ENCODE peak calls at places on chromosomes 12 and 14, in seven cellular contexts. One of them, this sample, is unnamed.

GRCh38 chr14:81166126-81166525 is 54.6 kb downstream of the GTF2A1 start:
- DNase-seq in GM18507: no peak
- DNase-seq in NCI-H187: no peak
- DNase-seq in astrocyte of the spinal cord: no peak
- DNase-seq in mesothelial cell of epicardium: no peak
- DNase-seq in activated CD8-positive, alpha-beta T cell treated with anti-CD3 and anti-CD28 coated beads for 36 hours: no peak
- DNase-seq in HEK293T: no peak
- DNase-seq in this sample: peak; percentile 2

GRCh38 chr12:43066471-43066870 is 476.9 kb upstream of the PRICKLE1 start:
- DNase-seq in GM18507: no peak
- DNase-seq in NCI-H187: no peak
- DNase-seq in astrocyte of the spinal cord: no peak
- DNase-seq in mesothelial cell of epicardium: no peak
- DNase-seq in activated CD8-positive, alpha-beta T cell treated with anti-CD3 and anti-CD28 coated beads for 36 hours: no peak
- DNase-seq in HEK293T: no peak
- DNase-seq in this sample: no peak

GRCh38 chr14:35406811-35407630 is 2.5 kb upstream of the NFKBIA start:
- DNase-seq in GM18507: no peak
- DNase-seq in NCI-H187: no peak
- DNase-seq in astrocyte of the spinal cord: peak; percentile 67
- DNase-seq in mesothelial cell of epicardium: no peak
- DNase-seq in activated CD8-positive, alpha-beta T cell treated with anti-CD3 and anti-CD28 coated beads for 36 hours: no peak
- DNase-seq in HEK293T: peak; percentile 62
- DNase-seq in this sample: no peak

GRCh38 chr14:69316449-69317391 is 56.8 kb downstream of the GALNT16 start:
- DNase-seq in GM18507: no peak
- DNase-seq in NCI-H187: no peak
- DNase-seq in astrocyte of the spinal cord: peak; percentile 97
- DNase-seq in mesothelial cell of epicardium: no peak
- DNase-seq in activated CD8-positive, alpha-beta T cell treated with anti-CD3 and anti-CD28 coated beads for 36 hours: no peak
- DNase-seq in HEK293T: no peak
- DNase-seq in this sample: no peak

GRCh38 chr12:31041033-31041564 is 32.6 kb upstream of the DDX11 start:
- DNase-seq in GM18507: no peak
- DNase-seq in NCI-H187: no peak
- DNase-seq in astrocyte of the spinal cord: no peak
- DNase-seq in mesothelial cell of epicardium: no peak
- DNase-seq in activated CD8-positive, alpha-beta T cell treated with anti-CD3 and anti-CD28 coated beads for 36 hours: no peak
- DNase-seq in HEK293T: no peak
- DNase-seq in this sample: no peak

GRCh38 chr12:97363693-97364092 is 98.9 kb upstream of the RMST start:
- DNase-seq in GM18507: no peak
- DNase-seq in NCI-H187: no peak
- DNase-seq in astrocyte of the spinal cord: no peak
- DNase-seq in mesothelial cell of epicardium: no peak
- DNase-seq in activated CD8-positive, alpha-beta T cell treated with anti-CD3 and anti-CD28 coated beads for 36 hours: no peak
- DNase-seq in HEK293T: no peak
- DNase-seq in this sample: no peak

GRCh38 chr12:119540476-119540875 is 53.1 kb upstream of the TMEM233 start:
- DNase-seq in GM18507: no peak
- DNase-seq in NCI-H187: no peak
- DNase-seq in astrocyte of the spinal cord: no peak
- DNase-seq in mesothelial cell of epicardium: no peak
- DNase-seq in activated CD8-positive, alpha-beta T cell treated with anti-CD3 and anti-CD28 coated beads for 36 hours: no peak
- DNase-seq in HEK293T: no peak
- DNase-seq in this sample: no peak

GRCh38 chr14:35286707-35287106 is 5.5 kb upstream of the PSMA6 start:
- DNase-seq in GM18507: no peak
- DNase-seq in NCI-H187: no peak
- DNase-seq in astrocyte of the spinal cord: no peak
- DNase-seq in mesothelial cell of epicardium: no peak
- DNase-seq in activated CD8-positive, alpha-beta T cell treated with anti-CD3 and anti-CD28 coated beads for 36 hours: peak; percentile 57
- DNase-seq in HEK293T: no peak
- DNase-seq in this sample: no peak

GRCh38 chr12:124296295-124296915 is 1.5 kb downstream of the RFLNA start:
- DNase-seq in GM18507: no peak
- DNase-seq in NCI-H187: no peak
- DNase-seq in astrocyte of the spinal cord: no peak
- DNase-seq in mesothelial cell of epicardium: no peak
- DNase-seq in activated CD8-positive, alpha-beta T cell treated with anti-CD3 and anti-CD28 coated beads for 36 hours: peak; percentile 12
- DNase-seq in HEK293T: no peak
- DNase-seq in this sample: no peak

GRCh38 chr14:61584258-61584657 is 111.1 kb upstream of the HIF1A start:
- DNase-seq in GM18507: no peak
- DNase-seq in NCI-H187: no peak
- DNase-seq in astrocyte of the spinal cord: peak; percentile 80
- DNase-seq in mesothelial cell of epicardium: no peak
- DNase-seq in activated CD8-positive, alpha-beta T cell treated with anti-CD3 and anti-CD28 coated beads for 36 hours: no peak
- DNase-seq in HEK293T: no peak
- DNase-seq in this sample: no peak

GRCh38 chr12:130860311-130860710 is 11.6 kb upstream of the RAN start:
- DNase-seq in GM18507: no peak
- DNase-seq in NCI-H187: no peak
- DNase-seq in astrocyte of the spinal cord: no peak
- DNase-seq in mesothelial cell of epicardium: no peak
- DNase-seq in activated CD8-positive, alpha-beta T cell treated with anti-CD3 and anti-CD28 coated beads for 36 hours: no peak
- DNase-seq in HEK293T: no peak
- DNase-seq in this sample: no peak

GRCh38 chr12:4307593-4308333 is 13.2 kb upstream of the TIGAR start:
- DNase-seq in GM18507: no peak
- DNase-seq in NCI-H187: peak; percentile 23
- DNase-seq in astrocyte of the spinal cord: peak; percentile 80
- DNase-seq in mesothelial cell of epicardium: peak; percentile 59
- DNase-seq in activated CD8-positive, alpha-beta T cell treated with anti-CD3 and anti-CD28 coated beads for 36 hours: no peak
- DNase-seq in HEK293T: peak; percentile 80
- DNase-seq in this sample: no peak

GRCh38 chr12:103772367-103773108 is 68.5 kb downstream of the NT5DC3 start:
- DNase-seq in GM18507: no peak
- DNase-seq in NCI-H187: no peak
- DNase-seq in astrocyte of the spinal cord: no peak
- DNase-seq in mesothelial cell of epicardium: no peak
- DNase-seq in activated CD8-positive, alpha-beta T cell treated with anti-CD3 and anti-CD28 coated beads for 36 hours: no peak
- DNase-seq in HEK293T: no peak
- DNase-seq in this sample: no peak

GRCh38 chr12:95066091-95066855 is 7.1 kb downstream of the NR2C1 start:
- DNase-seq in GM18507: no peak
- DNase-seq in NCI-H187: no peak
- DNase-seq in astrocyte of the spinal cord: no peak
- DNase-seq in mesothelial cell of epicardium: no peak
- DNase-seq in activated CD8-positive, alpha-beta T cell treated with anti-CD3 and anti-CD28 coated beads for 36 hours: no peak
- DNase-seq in HEK293T: no peak
- DNase-seq in this sample: no peak

GRCh38 chr14:88960528-88960927 is 136.1 kb downstream of the TTC8 start:
- DNase-seq in GM18507: no peak
- DNase-seq in NCI-H187: no peak
- DNase-seq in astrocyte of the spinal cord: no peak
- DNase-seq in mesothelial cell of epicardium: no peak
- DNase-seq in activated CD8-positive, alpha-beta T cell treated with anti-CD3 and anti-CD28 coated beads for 36 hours: no peak
- DNase-seq in HEK293T: no peak
- DNase-seq in this sample: no peak

GRCh38 chr14:84927096-84927910 is 602.6 kb upstream of the FLRT2 start:
- DNase-seq in GM18507: no peak
- DNase-seq in NCI-H187: peak; percentile 29
- DNase-seq in astrocyte of the spinal cord: no peak
- DNase-seq in mesothelial cell of epicardium: no peak
- DNase-seq in activated CD8-positive, alpha-beta T cell treated with anti-CD3 and anti-CD28 coated beads for 36 hours: no peak
- DNase-seq in HEK293T: no peak
- DNase-seq in this sample: no peak

GRCh38 chr12:42475055-42475454 is 114.5 kb downstream of the PRICKLE1 start:
- DNase-seq in GM18507: no peak
- DNase-seq in NCI-H187: peak; percentile 46
- DNase-seq in astrocyte of the spinal cord: no peak
- DNase-seq in mesothelial cell of epicardium: no peak
- DNase-seq in activated CD8-positive, alpha-beta T cell treated with anti-CD3 and anti-CD28 coated beads for 36 hours: no peak
- DNase-seq in HEK293T: no peak
- DNase-seq in this sample: no peak

GRCh38 chr14:92657457-92658142 is 90.8 kb downstream of the LGMN start:
- DNase-seq in GM18507: no peak
- DNase-seq in NCI-H187: no peak
- DNase-seq in astrocyte of the spinal cord: no peak
- DNase-seq in mesothelial cell of epicardium: no peak
- DNase-seq in activated CD8-positive, alpha-beta T cell treated with anti-CD3 and anti-CD28 coated beads for 36 hours: no peak
- DNase-seq in HEK293T: no peak
- DNase-seq in this sample: peak; percentile 9

GRCh38 chr12:77343291-77343690 is 277.9 kb upstream of the E2F7 start:
- DNase-seq in GM18507: no peak
- DNase-seq in NCI-H187: no peak
- DNase-seq in astrocyte of the spinal cord: peak; percentile 22
- DNase-seq in mesothelial cell of epicardium: no peak
- DNase-seq in activated CD8-positive, alpha-beta T cell treated with anti-CD3 and anti-CD28 coated beads for 36 hours: no peak
- DNase-seq in HEK293T: no peak
- DNase-seq in this sample: no peak

GRCh38 chr12:95874452-95874851 is 15.7 kb downstream of the SNRPF start:
- DNase-seq in GM18507: no peak
- DNase-seq in NCI-H187: no peak
- DNase-seq in astrocyte of the spinal cord: no peak
- DNase-seq in mesothelial cell of epicardium: no peak
- DNase-seq in activated CD8-positive, alpha-beta T cell treated with anti-CD3 and anti-CD28 coated beads for 36 hours: no peak
- DNase-seq in HEK293T: no peak
- DNase-seq in this sample: no peak

GRCh38 chr12:112419269-112420133 is 754 bp downstream of the PTPN11 start:
- DNase-seq in GM18507: no peak
- DNase-seq in NCI-H187: no peak
- DNase-seq in astrocyte of the spinal cord: peak; percentile 75
- DNase-seq in mesothelial cell of epicardium: peak; percentile 34
- DNase-seq in activated CD8-positive, alpha-beta T cell treated with anti-CD3 and anti-CD28 coated beads for 36 hours: peak; percentile 42
- DNase-seq in HEK293T: peak; percentile 65
- DNase-seq in this sample: no peak

GRCh38 chr14:73764881-73765280 is 50.7 kb upstream of the PNMA1 start:
- DNase-seq in GM18507: no peak
- DNase-seq in NCI-H187: no peak
- DNase-seq in astrocyte of the spinal cord: no peak
- DNase-seq in mesothelial cell of epicardium: no peak
- DNase-seq in activated CD8-positive, alpha-beta T cell treated with anti-CD3 and anti-CD28 coated beads for 36 hours: no peak
- DNase-seq in HEK293T: no peak
- DNase-seq in this sample: peak; percentile 19

GRCh38 chr12:77131977-77132490 is 66.7 kb upstream of the E2F7 start:
- DNase-seq in GM18507: no peak
- DNase-seq in NCI-H187: no peak
- DNase-seq in astrocyte of the spinal cord: no peak
- DNase-seq in mesothelial cell of epicardium: no peak
- DNase-seq in activated CD8-positive, alpha-beta T cell treated with anti-CD3 and anti-CD28 coated beads for 36 hours: no peak
- DNase-seq in HEK293T: no peak
- DNase-seq in this sample: no peak

GRCh38 chr12:22866406-22866805 is 241.4 kb downstream of the ETNK1 start:
- DNase-seq in GM18507: no peak
- DNase-seq in NCI-H187: no peak
- DNase-seq in astrocyte of the spinal cord: peak; percentile 50
- DNase-seq in mesothelial cell of epicardium: no peak
- DNase-seq in activated CD8-positive, alpha-beta T cell treated with anti-CD3 and anti-CD28 coated beads for 36 hours: no peak
- DNase-seq in HEK293T: no peak
- DNase-seq in this sample: no peak

GRCh38 chr14:103273145-103273846 is 60.7 kb upstream of the EIF5 start:
- DNase-seq in GM18507: no peak
- DNase-seq in NCI-H187: no peak
- DNase-seq in astrocyte of the spinal cord: no peak
- DNase-seq in mesothelial cell of epicardium: no peak
- DNase-seq in activated CD8-positive, alpha-beta T cell treated with anti-CD3 and anti-CD28 coated beads for 36 hours: no peak
- DNase-seq in HEK293T: no peak
- DNase-seq in this sample: no peak

GRCh38 chr14:60637490-60638452 is 11.5 kb downstream of the SIX1 start:
- DNase-seq in GM18507: no peak
- DNase-seq in NCI-H187: no peak
- DNase-seq in astrocyte of the spinal cord: peak; percentile 66
- DNase-seq in mesothelial cell of epicardium: no peak
- DNase-seq in activated CD8-positive, alpha-beta T cell treated with anti-CD3 and anti-CD28 coated beads for 36 hours: no peak
- DNase-seq in HEK293T: no peak
- DNase-seq in this sample: no peak

GRCh38 chr14:68369289-68369925 is 423.5 kb downstream of the ZFP36L1 start:
- DNase-seq in GM18507: no peak
- DNase-seq in NCI-H187: no peak
- DNase-seq in astrocyte of the spinal cord: no peak
- DNase-seq in mesothelial cell of epicardium: no peak
- DNase-seq in activated CD8-positive, alpha-beta T cell treated with anti-CD3 and anti-CD28 coated beads for 36 hours: no peak
- DNase-seq in HEK293T: no peak
- DNase-seq in this sample: no peak

GRCh38 chr12:12476836-12477531 is 85.7 kb downstream of the DUSP16 start:
- DNase-seq in GM18507: no peak
- DNase-seq in NCI-H187: no peak
- DNase-seq in astrocyte of the spinal cord: no peak
- DNase-seq in mesothelial cell of epicardium: no peak
- DNase-seq in activated CD8-positive, alpha-beta T cell treated with anti-CD3 and anti-CD28 coated beads for 36 hours: no peak
- DNase-seq in HEK293T: no peak
- DNase-seq in this sample: peak; percentile 77

GRCh38 chr12:120991965-120992364 is 13.6 kb downstream of the HNF1A start:
- DNase-seq in GM18507: no peak
- DNase-seq in NCI-H187: no peak
- DNase-seq in astrocyte of the spinal cord: no peak
- DNase-seq in mesothelial cell of epicardium: no peak
- DNase-seq in activated CD8-positive, alpha-beta T cell treated with anti-CD3 and anti-CD28 coated beads for 36 hours: no peak
- DNase-seq in HEK293T: no peak
- DNase-seq in this sample: no peak

GRCh38 chr14:52338282-52338681 is 24.2 kb downstream of the PTGER2 start:
- DNase-seq in GM18507: no peak
- DNase-seq in NCI-H187: no peak
- DNase-seq in astrocyte of the spinal cord: peak; percentile 61
- DNase-seq in mesothelial cell of epicardium: no peak
- DNase-seq in activated CD8-positive, alpha-beta T cell treated with anti-CD3 and anti-CD28 coated beads for 36 hours: peak; percentile 26
- DNase-seq in HEK293T: no peak
- DNase-seq in this sample: no peak

GRCh38 chr12:2265461-2266167 is 212.8 kb downstream of the CACNA1C start:
- DNase-seq in GM18507: no peak
- DNase-seq in NCI-H187: no peak
- DNase-seq in astrocyte of the spinal cord: peak; percentile 77
- DNase-seq in mesothelial cell of epicardium: no peak
- DNase-seq in activated CD8-positive, alpha-beta T cell treated with anti-CD3 and anti-CD28 coated beads for 36 hours: no peak
- DNase-seq in HEK293T: no peak
- DNase-seq in this sample: no peak

GRCh38 chr14:49915085-49915484 is 22.2 kb downstream of the ARF6 start:
- DNase-seq in GM18507: no peak
- DNase-seq in NCI-H187: no peak
- DNase-seq in astrocyte of the spinal cord: no peak
- DNase-seq in mesothelial cell of epicardium: no peak
- DNase-seq in activated CD8-positive, alpha-beta T cell treated with anti-CD3 and anti-CD28 coated beads for 36 hours: no peak
- DNase-seq in HEK293T: no peak
- DNase-seq in this sample: no peak

GRCh38 chr12:29655861-29656260 is 127.9 kb downstream of the TMTC1 start:
- DNase-seq in GM18507: no peak
- DNase-seq in NCI-H187: no peak
- DNase-seq in astrocyte of the spinal cord: peak; percentile 19
- DNase-seq in mesothelial cell of epicardium: no peak
- DNase-seq in activated CD8-positive, alpha-beta T cell treated with anti-CD3 and anti-CD28 coated beads for 36 hours: no peak
- DNase-seq in HEK293T: no peak
- DNase-seq in this sample: no peak

GRCh38 chr12:21815306-21816062 is 41.0 kb upstream of the KCNJ8 start:
- DNase-seq in GM18507: no peak
- DNase-seq in NCI-H187: no peak
- DNase-seq in astrocyte of the spinal cord: peak; percentile 37
- DNase-seq in mesothelial cell of epicardium: no peak
- DNase-seq in activated CD8-positive, alpha-beta T cell treated with anti-CD3 and anti-CD28 coated beads for 36 hours: no peak
- DNase-seq in HEK293T: no peak
- DNase-seq in this sample: no peak

GRCh38 chr12:52300796-52301691 is 9.7 kb upstream of the KRT81 start:
- DNase-seq in GM18507: no peak
- DNase-seq in NCI-H187: no peak
- DNase-seq in astrocyte of the spinal cord: no peak
- DNase-seq in mesothelial cell of epicardium: peak; percentile 3
- DNase-seq in activated CD8-positive, alpha-beta T cell treated with anti-CD3 and anti-CD28 coated beads for 36 hours: no peak
- DNase-seq in HEK293T: no peak
- DNase-seq in this sample: no peak

GRCh38 chr12:95548539-95549391 is 2.5 kb downstream of the USP44 start:
- DNase-seq in GM18507: no peak
- DNase-seq in NCI-H187: no peak
- DNase-seq in astrocyte of the spinal cord: no peak
- DNase-seq in mesothelial cell of epicardium: peak; percentile 22
- DNase-seq in activated CD8-positive, alpha-beta T cell treated with anti-CD3 and anti-CD28 coated beads for 36 hours: peak; percentile 71
- DNase-seq in HEK293T: peak; percentile 72
- DNase-seq in this sample: peak; percentile 39

GRCh38 chr14:103207038-103207403 is 83.8 kb downstream of the TNFAIP2 start:
- DNase-seq in GM18507: no peak
- DNase-seq in NCI-H187: no peak
- DNase-seq in astrocyte of the spinal cord: no peak
- DNase-seq in mesothelial cell of epicardium: no peak
- DNase-seq in activated CD8-positive, alpha-beta T cell treated with anti-CD3 and anti-CD28 coated beads for 36 hours: no peak
- DNase-seq in HEK293T: no peak
- DNase-seq in this sample: no peak

GRCh38 chr12:96192926-96193573 is 1.1 kb upstream of the ELK3 start:
- DNase-seq in GM18507: no peak
- DNase-seq in NCI-H187: no peak
- DNase-seq in astrocyte of the spinal cord: no peak
- DNase-seq in mesothelial cell of epicardium: no peak
- DNase-seq in activated CD8-positive, alpha-beta T cell treated with anti-CD3 and anti-CD28 coated beads for 36 hours: no peak
- DNase-seq in HEK293T: no peak
- DNase-seq in this sample: no peak

This sample was measured in substantia nigra.